ENCODE peak calls at places on chromosomes 4 and X, in five cellular contexts. One of them, this sample, is unnamed.

GRCh38 chr4:113633467-113633866 is 128.1 kb downstream of the CAMK2D start:
- DNase-seq in mammary epithelial cell: no peak
- DNase-seq in psoas muscle: no peak
- DNase-seq in AG04450: no peak
- DNase-seq in choroid plexus epithelial cell: no peak
- DNase-seq in this sample: no peak

GRCh38 chr4:157372154-157372553 is 151.6 kb downstream of the GRIA2 start:
- DNase-seq in AG04450: no peak
- DNase-seq in psoas muscle: no peak
- DNase-seq in mammary epithelial cell: no peak
- DNase-seq in choroid plexus epithelial cell: no peak
- DNase-seq in this sample: no peak

GRCh38 chr4:6574747-6575502 is at the start of gene MAN2B2:
- DNase-seq in mammary epithelial cell: peak
- DNase-seq in choroid plexus epithelial cell: peak
- DNase-seq in psoas muscle: peak
- DNase-seq in AG04450: peak
- DNase-seq in this sample: peak

GRCh38 chr4:133147922-133148689 is 988 bp upstream of the PCDH10 start:
- DNase-seq in mammary epithelial cell: no peak
- DNase-seq in AG04450: no peak
- DNase-seq in choroid plexus epithelial cell: peak
- DNase-seq in psoas muscle: no peak
- DNase-seq in this sample: no peak

GRCh38 chrX:130083656-130084382 is 26.5 kb downstream of the ELF4 start:
- DNase-seq in mammary epithelial cell: no peak
- DNase-seq in AG04450: no peak
- DNase-seq in psoas muscle: no peak
- DNase-seq in choroid plexus epithelial cell: no peak
- DNase-seq in this sample: peak

GRCh38 chrX:10485331-10485730 is 135.1 kb downstream of the MID1 start:
- DNase-seq in choroid plexus epithelial cell: no peak
- DNase-seq in mammary epithelial cell: no peak
- DNase-seq in psoas muscle: no peak
- DNase-seq in AG04450: no peak
- DNase-seq in this sample: no peak

GRCh38 chrX:86133761-86134160 is 14.5 kb upstream of the DACH2 start:
- DNase-seq in mammary epithelial cell: no peak
- DNase-seq in AG04450: no peak
- DNase-seq in choroid plexus epithelial cell: peak
- DNase-seq in psoas muscle: no peak
- DNase-seq in this sample: peak

GRCh38 chrX:20265726-20266681 is 705 bp downstream of the RPS6KA3 start:
- DNase-seq in AG04450: no peak
- DNase-seq in choroid plexus epithelial cell: peak
- DNase-seq in psoas muscle: peak
- DNase-seq in mammary epithelial cell: peak
- DNase-seq in this sample: peak

GRCh38 chr4:158656439-158656838 is 15.2 kb downstream of the C4orf46 start:
- DNase-seq in choroid plexus epithelial cell: no peak
- DNase-seq in psoas muscle: no peak
- DNase-seq in mammary epithelial cell: no peak
- DNase-seq in AG04450: no peak
- DNase-seq in this sample: no peak

GRCh38 chrX:21932277-21932996 is 8.1 kb upstream of the SMS start:
- DNase-seq in mammary epithelial cell: peak
- DNase-seq in choroid plexus epithelial cell: peak
- DNase-seq in AG04450: peak
- DNase-seq in psoas muscle: peak
- DNase-seq in this sample: peak

GRCh38 chr4:52760256-52760655 is 9.0 kb upstream of the ERVMER34-1 start:
- DNase-seq in choroid plexus epithelial cell: no peak
- DNase-seq in AG04450: no peak
- DNase-seq in mammary epithelial cell: no peak
- DNase-seq in psoas muscle: no peak
- DNase-seq in this sample: no peak

GRCh38 chr4:122689972-122690371 is 42.5 kb upstream of the BBS12 start:
- DNase-seq in AG04450: no peak
- DNase-seq in mammary epithelial cell: no peak
- DNase-seq in choroid plexus epithelial cell: no peak
- DNase-seq in psoas muscle: no peak
- DNase-seq in this sample: peak

GRCh38 chr4:20878806-20879205 is 178.5 kb downstream of the PACRGL start:
- DNase-seq in AG04450: no peak
- DNase-seq in choroid plexus epithelial cell: no peak
- DNase-seq in mammary epithelial cell: no peak
- DNase-seq in psoas muscle: no peak
- DNase-seq in this sample: no peak

GRCh38 chr4:30770049-30770549 is 49.9 kb downstream of the PCDH7 start:
- DNase-seq in choroid plexus epithelial cell: peak
- DNase-seq in psoas muscle: no peak
- DNase-seq in mammary epithelial cell: peak
- DNase-seq in AG04450: no peak
- DNase-seq in this sample: no peak

GRCh38 chrX:13099121-13099520 is 54.7 kb upstream of the FAM9C start:
- DNase-seq in AG04450: no peak
- DNase-seq in mammary epithelial cell: peak
- DNase-seq in choroid plexus epithelial cell: peak
- DNase-seq in psoas muscle: no peak
- DNase-seq in this sample: no peak

GRCh38 chr4:6605114-6605513 is 30.1 kb downstream of the MAN2B2 start:
- DNase-seq in psoas muscle: no peak
- DNase-seq in AG04450: no peak
- DNase-seq in choroid plexus epithelial cell: no peak
- DNase-seq in mammary epithelial cell: no peak
- DNase-seq in this sample: no peak

GRCh38 chr4:49058306-49058705 is 72.2 kb downstream of the CWH43 start:
- DNase-seq in choroid plexus epithelial cell: no peak
- DNase-seq in mammary epithelial cell: no peak
- DNase-seq in AG04450: no peak
- DNase-seq in psoas muscle: no peak
- DNase-seq in this sample: no peak

GRCh38 chr4:7428261-7429068 is 6.3 kb downstream of the PSAPL1 start:
- DNase-seq in psoas muscle: no peak
- DNase-seq in mammary epithelial cell: no peak
- DNase-seq in choroid plexus epithelial cell: no peak
- DNase-seq in AG04450: no peak
- DNase-seq in this sample: no peak

GRCh38 chrX:31147175-31147574 is 75.3 kb upstream of the FTHL17 start:
- DNase-seq in AG04450: no peak
- DNase-seq in mammary epithelial cell: no peak
- DNase-seq in choroid plexus epithelial cell: no peak
- DNase-seq in psoas muscle: no peak
- DNase-seq in this sample: no peak

GRCh38 chr4:139958738-139959096 is 195.3 kb downstream of the MAML3 start:
- DNase-seq in AG04450: no peak
- DNase-seq in psoas muscle: no peak
- DNase-seq in mammary epithelial cell: no peak
- DNase-seq in choroid plexus epithelial cell: no peak
- DNase-seq in this sample: no peak

GRCh38 chr4:39043697-39044363 is 11.6 kb upstream of the TMEM156 start:
- DNase-seq in AG04450: no peak
- DNase-seq in psoas muscle: no peak
- DNase-seq in mammary epithelial cell: peak
- DNase-seq in choroid plexus epithelial cell: peak
- DNase-seq in this sample: peak

DNA sequence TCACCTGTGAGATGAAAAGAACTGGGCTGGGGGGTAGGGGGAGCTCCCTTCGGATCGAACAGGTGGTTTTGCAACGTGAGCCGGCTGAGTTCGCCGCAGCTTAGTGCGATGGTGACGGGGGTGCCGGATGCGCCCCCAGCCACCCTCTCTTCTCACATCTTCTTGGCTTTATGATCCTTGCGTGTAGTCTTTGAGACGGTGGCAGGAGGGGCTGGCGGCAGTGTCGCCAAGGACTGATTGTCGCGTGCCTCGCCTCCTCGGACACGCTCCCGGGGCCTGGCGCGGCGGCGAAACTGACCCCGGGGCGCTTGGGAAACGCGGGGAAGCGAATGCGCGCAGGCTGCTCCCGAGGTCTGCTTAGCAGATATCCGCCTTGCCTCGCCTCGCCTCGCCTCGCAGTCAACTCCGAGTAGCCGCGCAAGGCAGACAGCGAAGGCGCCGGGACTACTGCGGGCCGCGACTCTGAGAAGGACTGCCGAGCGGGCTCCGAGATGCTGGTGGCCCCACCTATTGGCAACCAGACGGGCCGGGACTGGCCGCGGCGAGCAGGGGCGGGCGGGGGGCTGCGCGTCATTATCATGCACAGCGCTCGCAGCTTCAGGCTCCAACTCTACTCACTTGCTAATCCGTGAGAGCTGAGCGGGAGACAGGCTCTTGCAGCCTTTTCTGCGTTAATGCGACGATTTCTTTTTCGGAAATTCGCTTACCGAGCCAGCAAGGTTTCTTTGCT is 1.5 kb downstream of the GRID2 start:
- DNase-seq in psoas muscle: peak
- DNase-seq in AG04450: no peak
- DNase-seq in mammary epithelial cell: peak
- DNase-seq in choroid plexus epithelial cell: peak
- DNase-seq in this sample: peak
- H3K4me3 ChIP-seq in psoas muscle: peak
- H3K4me3 ChIP-seq in AG04450: peak
- H3K4me3 ChIP-seq in mammary epithelial cell: no peak
- H3K4me3 ChIP-seq in choroid plexus epithelial cell: peak
- H3K4me3 ChIP-seq in this sample: no peak

GRCh38 chr4:98110929-98111328 is 32.3 kb downstream of the STPG2 start:
- DNase-seq in psoas muscle: no peak
- DNase-seq in AG04450: no peak
- DNase-seq in mammary epithelial cell: no peak
- DNase-seq in choroid plexus epithelial cell: no peak
- DNase-seq in this sample: no peak

GRCh38 chr4:98110214-98110613 is 33.1 kb downstream of the STPG2 start:
- DNase-seq in AG04450: no peak
- DNase-seq in choroid plexus epithelial cell: no peak
- DNase-seq in psoas muscle: no peak
- DNase-seq in mammary epithelial cell: no peak
- DNase-seq in this sample: no peak

GRCh38 chr4:98117363-98117762 is 25.9 kb downstream of the STPG2 start:
- DNase-seq in choroid plexus epithelial cell: no peak
- DNase-seq in AG04450: no peak
- DNase-seq in mammary epithelial cell: no peak
- DNase-seq in psoas muscle: no peak
- DNase-seq in this sample: no peak

GRCh38 chr4:98113005-98113404 is 30.3 kb downstream of the STPG2 start:
- DNase-seq in AG04450: no peak
- DNase-seq in psoas muscle: no peak
- DNase-seq in mammary epithelial cell: peak
- DNase-seq in choroid plexus epithelial cell: peak
- DNase-seq in this sample: peak
- TF ChIP-seq CTCF in AG04450: peak
- TF ChIP-seq CTCF in psoas muscle: peak
- TF ChIP-seq CTCF in mammary epithelial cell: peak
- TF ChIP-seq CTCF in choroid plexus epithelial cell: peak
- TF ChIP-seq CTCF in this sample: peak

GRCh38 chrX:66074920-66075879 is 35.3 kb upstream of the VSIG4 start:
- DNase-seq in psoas muscle: peak
- DNase-seq in AG04450: no peak
- DNase-seq in choroid plexus epithelial cell: no peak
- DNase-seq in mammary epithelial cell: no peak
- DNase-seq in this sample: peak
- H3K4me3 ChIP-seq in psoas muscle: no peak
- H3K4me3 ChIP-seq in AG04450: no peak
- H3K4me3 ChIP-seq in choroid plexus epithelial cell: no peak
- H3K4me3 ChIP-seq in mammary epithelial cell: no peak
- H3K4me3 ChIP-seq in this sample: peak

DNA sequence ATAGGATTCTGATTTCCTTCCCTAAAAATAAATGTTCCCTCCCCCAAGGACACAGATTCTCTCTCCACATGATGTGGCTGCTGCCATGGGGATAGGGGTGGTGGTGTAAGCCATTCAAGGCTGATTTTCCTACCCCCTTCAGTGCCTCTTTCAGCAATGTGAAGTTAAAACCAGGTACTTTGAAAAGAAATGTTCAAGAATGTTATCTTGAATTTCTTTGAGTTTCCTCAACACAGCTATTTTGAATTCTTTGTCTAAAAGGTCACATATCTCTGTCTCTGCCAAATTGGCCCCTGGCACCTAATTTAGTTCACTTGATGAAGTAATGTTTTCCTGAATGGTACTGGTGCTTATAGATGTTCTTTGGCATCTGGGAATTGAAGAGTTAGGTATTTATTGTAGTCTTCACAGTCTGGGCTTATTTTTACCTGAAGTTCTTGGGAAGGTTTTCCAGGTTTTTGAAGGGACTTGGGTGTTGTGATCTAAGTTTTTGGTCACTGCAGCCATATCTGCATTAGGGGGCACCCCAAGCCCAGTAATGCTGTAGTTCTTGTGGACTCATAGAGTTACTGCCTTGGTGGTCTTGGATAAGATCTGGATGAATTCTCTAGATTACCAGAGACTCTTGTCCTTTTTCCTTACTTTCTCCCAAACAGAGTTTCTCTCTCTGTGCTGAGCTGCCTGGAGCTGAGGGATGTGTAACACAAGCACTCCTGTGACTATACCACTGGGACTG is 7.6 kb upstream of the DIPK2B start:
- DNase-seq in mammary epithelial cell: no peak
- DNase-seq in AG04450: no peak
- DNase-seq in psoas muscle: no peak
- DNase-seq in choroid plexus epithelial cell: peak
- DNase-seq in this sample: no peak
- TF ChIP-seq CTCF in mammary epithelial cell: no peak
- TF ChIP-seq CTCF in AG04450: peak
- TF ChIP-seq CTCF in psoas muscle: no peak
- TF ChIP-seq CTCF in choroid plexus epithelial cell: peak
- TF ChIP-seq CTCF in this sample: no peak

DNA sequence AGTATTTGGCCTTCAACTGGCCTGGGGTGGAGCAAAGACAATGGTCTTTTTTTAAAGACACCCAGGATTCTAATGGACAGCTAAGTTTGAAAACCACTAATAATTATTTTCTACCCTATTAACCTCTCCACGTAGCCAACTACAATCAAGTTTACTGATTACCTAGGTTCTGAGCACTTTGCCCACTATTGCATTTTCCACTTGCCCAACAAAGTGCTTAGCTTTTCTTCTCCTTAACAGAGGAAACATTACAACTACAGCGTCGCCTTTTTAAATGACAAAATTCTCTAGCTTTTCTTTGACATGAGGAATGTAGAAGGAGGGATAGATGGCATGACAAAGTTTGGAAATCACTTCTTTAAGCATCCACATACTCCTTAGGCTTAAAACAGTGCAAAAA is 2.0 kb downstream of the CHIC2 start:
- DNase-seq in choroid plexus epithelial cell: no peak
- DNase-seq in mammary epithelial cell: no peak
- DNase-seq in AG04450: no peak
- DNase-seq in psoas muscle: no peak
- DNase-seq in this sample: no peak
- H3K4me3 ChIP-seq in choroid plexus epithelial cell: peak
- H3K4me3 ChIP-seq in mammary epithelial cell: peak
- H3K4me3 ChIP-seq in AG04450: peak
- H3K4me3 ChIP-seq in psoas muscle: peak
- H3K4me3 ChIP-seq in this sample: peak

DNA sequence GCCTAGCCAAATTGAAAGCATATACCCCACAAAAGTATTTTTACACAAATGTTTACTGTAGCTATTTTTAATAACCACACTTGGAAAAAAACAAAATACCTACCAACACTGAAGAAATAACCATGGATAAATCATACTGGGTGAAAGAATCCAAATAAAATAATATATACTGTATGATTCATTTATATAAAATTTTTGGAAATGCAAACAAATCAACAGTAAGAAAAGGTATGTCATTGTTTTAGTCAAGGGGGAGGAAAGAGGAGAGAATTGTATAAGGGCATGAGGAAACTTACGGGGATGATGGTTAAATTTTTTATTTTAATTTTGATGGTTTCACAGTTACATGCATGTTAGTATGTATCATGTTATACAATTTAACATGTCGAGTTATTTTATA is 557.8 kb downstream of the TECRL start:
- DNase-seq in choroid plexus epithelial cell: no peak
- DNase-seq in AG04450: no peak
- DNase-seq in mammary epithelial cell: no peak
- DNase-seq in psoas muscle: no peak
- DNase-seq in this sample: no peak
- TF ChIP-seq CTCF in choroid plexus epithelial cell: no peak
- TF ChIP-seq CTCF in AG04450: no peak
- TF ChIP-seq CTCF in mammary epithelial cell: no peak
- TF ChIP-seq CTCF in psoas muscle: no peak
- TF ChIP-seq CTCF in this sample: no peak

This sample was measured in GM12865.